ENCODE peak calls at places on chromosomes 3 and 15, in four cellular contexts. I is hepatocyte, S is cardiac muscle cell, P is esophagus muscularis mucosa. C is an unnamed sample.

GRCh38 chr3:142086581-142087090 is 62.7 kb downstream of the TFDP2 start:
- DNase-seq in I (peak), S (no peak), P (no peak), C (no peak)

GRCh38 chr15:65818927-65819562 is 27.0 kb upstream of the DENND4A start:
- DNase-seq in I (no peak), S (no peak), P (no peak), C (no peak)

GRCh38 chr3:184357248-184358139 is 3.9 kb downstream of the CLCN2 start:
- DNase-seq in I (no peak), S (no peak), P (no peak), C (no peak)

GRCh38 chr15:32898991-32899613 is 181.3 kb downstream of the GREM1 start:
- DNase-seq in I (no peak), S (no peak), P (no peak), C (no peak)

GRCh38 chr15:22257668-22258401 is 177.5 kb downstream of the OR4M2 start:
- DNase-seq in I (no peak), S (no peak), P (no peak), C (no peak)

GRCh38 chr3:113754486-113755159 is 7.8 kb downstream of the ATP6V1A start:
- DNase-seq in I (no peak), S (no peak), P (no peak), C (no peak)

GRCh38 chr3:30617069-30617468 is 10.7 kb downstream of the TGFBR2 start:
- DNase-seq in I (no peak), S (no peak), P (no peak), C (no peak)

GRCh38 chr3:32817561-32818430 is at the start of gene TRIM71:
- DNase-seq in I (peak), S (peak), P (no peak), C (no peak)

GRCh38 chr3:120177151-120177550 is 82.9 kb upstream of the GSK3B start:
- DNase-seq in I (peak), S (peak), P (peak), C (no peak)

GRCh38 chr15:58559904-58560588 is 128.3 kb downstream of the LIPC start:
- DNase-seq in I (no peak), S (no peak), P (peak), C (no peak)

GRCh38 chr3:48765376-48765775 is 48.4 kb upstream of the IP6K2 start:
- DNase-seq in I (peak), S (no peak), P (no peak), C (no peak)

GRCh38 chr3:26015752-26016151 is 225.9 kb downstream of the OXSM start:
- DNase-seq in I (no peak), S (no peak), P (no peak), C (no peak)

GRCh38 chr3:5160926-5161858 is 26.3 kb upstream of the EDEM1 start:
- DNase-seq in I (no peak), S (peak), P (no peak), C (no peak)

GRCh38 chr15:85031086-85031943 is 49.7 kb downstream of the PDE8A start:
- DNase-seq in I (no peak), S (no peak), P (no peak), C (no peak)

GRCh38 chr3:178930116-178930515 is 141.5 kb downstream of the ZMAT3 start:
- DNase-seq in I (no peak), S (no peak), P (no peak), C (no peak)

GRCh38 chr3:134526319-134526718 is 40.5 kb downstream of the CEP63 start:
- DNase-seq in I (no peak), S (no peak), P (no peak), C (no peak)

GRCh38 chr3:54034971-54035370 is 87.4 kb upstream of the CACNA2D3 start:
- DNase-seq in I (no peak), S (no peak), P (no peak), C (no peak)

GRCh38 chr3:43960448-43960840 is 269.7 kb downstream of the ABHD5 start:
- DNase-seq in I (peak), S (peak), P (no peak), C (no peak)

GRCh38 chr15:101128191-101128590 is 123.7 kb downstream of the CHSY1 start:
- DNase-seq in I (peak), S (no peak), P (no peak), C (no peak)

GRCh38 chr3:85801955-85802354 is 843.2 kb downstream of the CADM2 start:
- DNase-seq in I (peak), S (peak), P (no peak), C (no peak)

GRCh38 chr3:136802481-136802996 is 16.4 kb upstream of the SLC35G2 start:
- DNase-seq in I (no peak), S (peak), P (no peak), C (no peak)

GRCh38 chr3:133532951-133533350 is 40.5 kb upstream of the CDV3 start:
- DNase-seq in I (no peak), S (no peak), P (no peak), C (no peak)

GRCh38 chr3:179446501-179446900 is 4.8 kb downstream of the GNB4 start:
- DNase-seq in I (peak), S (peak), P (no peak), C (no peak)